ENCODE peak calls at places on chromosomes 2 and 18, in eight cellular contexts. One of them, this sample, is unnamed.

GRCh38 chr2:128715360-128715759 is 396.7 kb upstream of the HS6ST1 start:
- DNase-seq in GM23338: no peak
- DNase-seq in neural progenitor cell: no peak
- DNase-seq in PC-3: no peak
- DNase-seq in HCT116: no peak
- DNase-seq in MM.1S: no peak
- DNase-seq in OCI-LY7: no peak
- DNase-seq in SK-N-SH: no peak
- DNase-seq in this sample: no peak

GRCh38 chr2:160920791-160921303 is 239.4 kb upstream of the TANK start:
- DNase-seq in GM23338: no peak
- DNase-seq in neural progenitor cell: no peak
- DNase-seq in PC-3: no peak
- DNase-seq in HCT116: no peak
- DNase-seq in MM.1S: no peak
- DNase-seq in OCI-LY7: no peak
- DNase-seq in SK-N-SH: peak
- DNase-seq in this sample: peak

GRCh38 chr2:207489251-207489650 is 40.5 kb upstream of the CREB1 start:
- DNase-seq in GM23338: no peak
- DNase-seq in neural progenitor cell: no peak
- DNase-seq in PC-3: no peak
- DNase-seq in HCT116: no peak
- DNase-seq in MM.1S: no peak
- DNase-seq in OCI-LY7: no peak
- DNase-seq in SK-N-SH: no peak
- DNase-seq in this sample: no peak

GRCh38 chr2:218993345-218994315 is at the start of gene CRYBA2:
- DNase-seq in GM23338: peak
- DNase-seq in neural progenitor cell: peak
- DNase-seq in PC-3: peak
- DNase-seq in HCT116: no peak
- DNase-seq in MM.1S: peak
- DNase-seq in OCI-LY7: no peak
- DNase-seq in SK-N-SH: peak
- DNase-seq in this sample: peak

GRCh38 chr2:20012282-20013060 is at the start of gene MATN3:
- DNase-seq in GM23338: peak
- DNase-seq in neural progenitor cell: peak
- DNase-seq in PC-3: peak
- DNase-seq in HCT116: no peak
- DNase-seq in MM.1S: no peak
- DNase-seq in OCI-LY7: no peak
- DNase-seq in SK-N-SH: peak
- DNase-seq in this sample: peak

GRCh38 chr2:127422631-127423475 is 4.6 kb downstream of the PROC start:
- DNase-seq in GM23338: peak
- DNase-seq in neural progenitor cell: peak
- DNase-seq in PC-3: no peak
- DNase-seq in HCT116: no peak
- DNase-seq in MM.1S: no peak
- DNase-seq in OCI-LY7: no peak
- DNase-seq in SK-N-SH: peak
- DNase-seq in this sample: peak

GRCh38 chr2:11827547-11827946 is 81.1 kb downstream of the LPIN1 start:
- DNase-seq in GM23338: no peak
- DNase-seq in neural progenitor cell: no peak
- DNase-seq in PC-3: no peak
- DNase-seq in HCT116: no peak
- DNase-seq in MM.1S: peak
- DNase-seq in OCI-LY7: no peak
- DNase-seq in SK-N-SH: no peak
- DNase-seq in this sample: no peak

GRCh38 chr2:68371581-68371980 is 6.5 kb downstream of the PLEK start:
- DNase-seq in GM23338: no peak
- DNase-seq in neural progenitor cell: no peak
- DNase-seq in PC-3: peak
- DNase-seq in HCT116: no peak
- DNase-seq in MM.1S: no peak
- DNase-seq in OCI-LY7: no peak
- DNase-seq in SK-N-SH: no peak
- DNase-seq in this sample: no peak

GRCh38 chr2:179020156-179020750 is 29.7 kb downstream of the CCDC141 start:
- DNase-seq in GM23338: peak
- DNase-seq in neural progenitor cell: peak
- DNase-seq in PC-3: peak
- DNase-seq in HCT116: peak
- DNase-seq in MM.1S: peak
- DNase-seq in OCI-LY7: peak
- DNase-seq in SK-N-SH: peak
- DNase-seq in this sample: peak

GRCh38 chr2:47488870-47489584 is 86.1 kb downstream of the MSH2 start:
- DNase-seq in GM23338: peak
- DNase-seq in neural progenitor cell: no peak
- DNase-seq in PC-3: peak
- DNase-seq in HCT116: peak
- DNase-seq in MM.1S: no peak
- DNase-seq in OCI-LY7: no peak
- DNase-seq in SK-N-SH: no peak
- DNase-seq in this sample: no peak

GRCh38 chr2:44952143-44952805 is 10.8 kb downstream of the SIX3 start:
- DNase-seq in GM23338: peak
- DNase-seq in neural progenitor cell: peak
- DNase-seq in PC-3: peak
- DNase-seq in HCT116: peak
- DNase-seq in MM.1S: peak
- DNase-seq in OCI-LY7: peak
- DNase-seq in SK-N-SH: peak
- DNase-seq in this sample: peak

GRCh38 chr2:38935568-38936172 is 46.0 kb downstream of the ARHGEF33 start:
- DNase-seq in GM23338: no peak
- DNase-seq in neural progenitor cell: no peak
- DNase-seq in PC-3: peak
- DNase-seq in HCT116: no peak
- DNase-seq in MM.1S: no peak
- DNase-seq in OCI-LY7: no peak
- DNase-seq in SK-N-SH: no peak
- DNase-seq in this sample: no peak

GRCh38 chr2:191691016-191691725 is 13.2 kb downstream of the NABP1 start:
- DNase-seq in GM23338: peak
- DNase-seq in neural progenitor cell: peak
- DNase-seq in PC-3: peak
- DNase-seq in HCT116: peak
- DNase-seq in MM.1S: peak
- DNase-seq in OCI-LY7: peak
- DNase-seq in SK-N-SH: peak
- DNase-seq in this sample: peak

GRCh38 chr2:100967716-100968115 is 34.4 kb upstream of the RPL31 start:
- DNase-seq in GM23338: no peak
- DNase-seq in neural progenitor cell: no peak
- DNase-seq in PC-3: no peak
- DNase-seq in HCT116: no peak
- DNase-seq in MM.1S: no peak
- DNase-seq in OCI-LY7: no peak
- DNase-seq in SK-N-SH: no peak
- DNase-seq in this sample: no peak

GRCh38 chr2:237603718-237604362 is 13.3 kb upstream of the RAB17 start:
- DNase-seq in GM23338: peak
- DNase-seq in neural progenitor cell: peak
- DNase-seq in PC-3: peak
- DNase-seq in HCT116: no peak
- DNase-seq in MM.1S: peak
- DNase-seq in OCI-LY7: peak
- DNase-seq in SK-N-SH: no peak
- DNase-seq in this sample: no peak

GRCh38 chr2:227849906-227850305 is 21.5 kb upstream of the DAW1 start:
- DNase-seq in GM23338: no peak
- DNase-seq in neural progenitor cell: no peak
- DNase-seq in PC-3: peak
- DNase-seq in HCT116: no peak
- DNase-seq in MM.1S: no peak
- DNase-seq in OCI-LY7: no peak
- DNase-seq in SK-N-SH: no peak
- DNase-seq in this sample: no peak

GRCh38 chr2:142840438-142840837 is 37.0 kb upstream of the KYNU start:
- DNase-seq in GM23338: no peak
- DNase-seq in neural progenitor cell: no peak
- DNase-seq in PC-3: no peak
- DNase-seq in HCT116: no peak
- DNase-seq in MM.1S: no peak
- DNase-seq in OCI-LY7: no peak
- DNase-seq in SK-N-SH: no peak
- DNase-seq in this sample: no peak

GRCh38 chr18:50866765-50867164 is 12.2 kb upstream of the ME2 start:
- DNase-seq in GM23338: no peak
- DNase-seq in neural progenitor cell: no peak
- DNase-seq in PC-3: peak
- DNase-seq in HCT116: no peak
- DNase-seq in MM.1S: peak
- DNase-seq in OCI-LY7: peak
- DNase-seq in SK-N-SH: no peak
- DNase-seq in this sample: no peak

GRCh38 chr18:13137041-13137938 is 81.3 kb upstream of the LDLRAD4 start:
- DNase-seq in GM23338: peak
- DNase-seq in neural progenitor cell: peak
- DNase-seq in PC-3: no peak
- DNase-seq in HCT116: no peak
- DNase-seq in MM.1S: peak
- DNase-seq in OCI-LY7: no peak
- DNase-seq in SK-N-SH: peak
- DNase-seq in this sample: no peak

GRCh38 chr2:63596487-63596886 is 7.7 kb downstream of the MDH1 start:
- DNase-seq in GM23338: no peak
- DNase-seq in neural progenitor cell: no peak
- DNase-seq in PC-3: no peak
- DNase-seq in HCT116: no peak
- DNase-seq in MM.1S: no peak
- DNase-seq in OCI-LY7: no peak
- DNase-seq in SK-N-SH: no peak
- DNase-seq in this sample: no peak

GRCh38 chr2:57711991-57712390 is 334.6 kb upstream of the VRK2 start:
- DNase-seq in GM23338: no peak
- DNase-seq in neural progenitor cell: peak
- DNase-seq in PC-3: no peak
- DNase-seq in HCT116: no peak
- DNase-seq in MM.1S: no peak
- DNase-seq in OCI-LY7: no peak
- DNase-seq in SK-N-SH: no peak
- DNase-seq in this sample: no peak
- TF ChIP-seq EZH2phosphoT487 in GM23338: no peak
- TF ChIP-seq EZH2phosphoT487 in neural progenitor cell: no peak
- TF ChIP-seq EZH2phosphoT487 in PC-3: no peak
- TF ChIP-seq EZH2phosphoT487 in HCT116: no peak
- TF ChIP-seq EZH2phosphoT487 in MM.1S: no peak
- TF ChIP-seq EZH2phosphoT487 in OCI-LY7: no peak
- TF ChIP-seq EZH2phosphoT487 in SK-N-SH: no peak
- TF ChIP-seq EZH2phosphoT487 in this sample: no peak

DNA sequence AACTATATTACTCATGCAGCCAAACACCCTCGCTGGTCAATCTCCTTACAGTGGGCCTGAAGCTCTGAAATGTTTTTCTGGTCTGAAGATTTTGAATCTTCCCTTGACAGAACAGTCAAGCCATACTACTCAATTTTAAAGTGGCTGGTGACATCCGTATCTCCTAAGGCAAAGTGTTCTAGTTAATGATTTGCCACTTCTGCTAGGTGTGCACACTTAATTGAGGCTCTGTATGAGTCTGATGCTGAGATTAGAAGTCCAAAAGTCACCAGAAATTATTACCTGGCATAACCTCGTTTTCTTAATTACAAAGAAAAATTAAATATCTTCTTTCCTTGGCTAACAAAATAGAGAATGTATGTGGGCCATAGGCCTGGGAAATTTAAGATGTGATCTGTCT is 104.1 kb downstream of the DPP10 start:
- DNase-seq in GM23338: no peak
- DNase-seq in neural progenitor cell: no peak
- DNase-seq in PC-3: no peak
- DNase-seq in HCT116: no peak
- DNase-seq in MM.1S: no peak
- DNase-seq in OCI-LY7: no peak
- DNase-seq in SK-N-SH: no peak
- DNase-seq in this sample: peak
- TF ChIP-seq CTCF in GM23338: no peak
- TF ChIP-seq CTCF in neural progenitor cell: no peak
- TF ChIP-seq CTCF in PC-3: no peak
- TF ChIP-seq CTCF in HCT116: no peak
- TF ChIP-seq CTCF in MM.1S: no peak
- TF ChIP-seq CTCF in OCI-LY7: no peak
- TF ChIP-seq CTCF in SK-N-SH: no peak
- TF ChIP-seq CTCF in this sample: no peak

DNA sequence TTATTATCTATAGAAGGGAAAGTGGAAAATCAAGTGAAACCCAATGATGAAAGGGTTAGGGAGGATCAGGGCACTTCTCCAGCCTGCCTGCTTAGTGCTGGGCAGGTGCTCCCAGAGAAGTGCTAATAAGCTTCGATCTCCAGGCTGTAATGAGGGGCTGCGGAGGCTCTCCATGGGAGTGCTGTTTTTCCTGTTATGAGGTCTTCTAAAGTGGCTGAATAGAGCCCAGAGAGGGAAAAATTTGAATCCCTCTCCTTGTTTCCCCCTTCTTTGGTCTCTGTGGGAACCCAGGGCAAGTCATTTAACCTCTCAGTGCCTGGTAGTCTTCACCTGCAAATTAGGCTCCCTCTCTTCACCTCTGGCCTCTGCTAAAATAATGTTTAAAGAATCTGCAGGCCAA is 351.7 kb upstream of the DCC start:
- DNase-seq in GM23338: no peak
- DNase-seq in neural progenitor cell: peak
- DNase-seq in PC-3: no peak
- DNase-seq in HCT116: no peak
- DNase-seq in MM.1S: no peak
- DNase-seq in OCI-LY7: no peak
- DNase-seq in SK-N-SH: no peak
- DNase-seq in this sample: no peak
- H2AFZ ChIP-seq in GM23338: no peak
- H2AFZ ChIP-seq in neural progenitor cell: no peak
- H2AFZ ChIP-seq in PC-3: no peak
- H2AFZ ChIP-seq in HCT116: no peak
- H2AFZ ChIP-seq in MM.1S: no peak
- H2AFZ ChIP-seq in OCI-LY7: no peak
- H2AFZ ChIP-seq in SK-N-SH: no peak
- H2AFZ ChIP-seq in this sample: no peak

DNA sequence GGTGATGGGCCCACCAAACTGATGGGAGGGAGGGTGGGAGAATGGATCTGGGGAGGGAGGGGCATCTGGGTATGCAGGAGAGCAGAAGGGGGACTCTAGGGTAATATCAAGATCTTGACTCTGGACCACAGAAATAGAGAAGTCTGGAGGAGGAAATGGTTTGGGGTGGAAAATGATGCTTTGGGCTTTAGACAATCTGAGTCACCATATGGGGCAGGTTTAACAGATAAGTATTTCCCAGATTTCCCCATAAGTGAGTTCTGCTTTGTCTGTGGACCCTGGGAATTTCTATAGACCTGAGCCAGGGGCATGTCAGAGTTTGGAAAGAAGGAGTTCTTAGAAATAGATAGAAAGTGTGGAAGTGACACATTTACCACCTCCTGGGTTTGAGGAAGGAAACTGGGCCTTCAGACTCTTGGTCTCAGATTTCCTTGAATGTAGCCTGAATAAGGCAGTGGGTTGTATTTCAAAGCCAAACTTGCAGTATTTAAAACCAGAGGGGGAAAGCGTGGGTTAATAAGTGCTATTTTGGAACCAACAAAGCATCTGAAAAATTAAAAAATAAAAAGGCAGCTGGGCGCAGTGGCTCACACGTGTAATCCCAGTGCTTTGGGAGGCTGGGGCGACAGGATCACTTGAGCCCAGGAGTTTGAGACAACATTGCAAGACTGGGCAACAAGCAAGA is 15.1 kb upstream of the IL1A start:
- DNase-seq in GM23338: no peak
- DNase-seq in neural progenitor cell: no peak
- DNase-seq in PC-3: no peak
- DNase-seq in HCT116: no peak
- DNase-seq in MM.1S: no peak
- DNase-seq in OCI-LY7: no peak
- DNase-seq in SK-N-SH: no peak
- DNase-seq in this sample: no peak
- TF ChIP-seq EZH2phosphoT487 in GM23338: no peak
- TF ChIP-seq EZH2phosphoT487 in neural progenitor cell: no peak
- TF ChIP-seq EZH2phosphoT487 in PC-3: no peak
- TF ChIP-seq EZH2phosphoT487 in HCT116: no peak
- TF ChIP-seq EZH2phosphoT487 in MM.1S: no peak
- TF ChIP-seq EZH2phosphoT487 in OCI-LY7: no peak
- TF ChIP-seq EZH2phosphoT487 in SK-N-SH: no peak
- TF ChIP-seq EZH2phosphoT487 in this sample: no peak